ENCODE peak calls at places on chromosomes 4 and X, in four cellular contexts. L, O, H and P are unnamed samples. For H3K4me1, the result is how much of the 10 kb centered on the place peaks cover.

GRCh38 chr4:186078977-186079697 is 10.2 kb downstream of the TLR3 start:
- DNase-seq in L (no peak), O (no peak), H (no peak), P (no peak)

GRCh38 chr4:153787156-153787555 is 1.7 kb downstream of the SFRP2 start:
- DNase-seq in L (no peak), O (no peak), H (no peak), P (no peak)

GRCh38 chrX:10381218-10381617 is 224.4 kb downstream of the CLCN4 start:
- DNase-seq in L (no peak), O (no peak), H (no peak), P (no peak)

GRCh38 chrX:42967681-42968080 is 189.7 kb upstream of the PPP1R2C start:
- DNase-seq in L (no peak), O (no peak), H (no peak), P (no peak)

GRCh38 chr4:70315928-70316327 is 18.9 kb upstream of the CABS1 start:
- DNase-seq in L (no peak), O (no peak), H (no peak), P (no peak)

GRCh38 chrX:37746951-37747350 is 32.9 kb upstream of the CYBB start:
- DNase-seq in L (no peak), O (no peak), H (no peak), P (no peak)

GRCh38 chrX:23704673-23705206 is 37.4 kb downstream of the PRDX4 start:
- DNase-seq in L (no peak), O (no peak), H (no peak), P (no peak)

GRCh38 chrX:153971632-153972367 is at the start of gene HCFC1:
- DNase-seq in L (peak), O (peak), H (peak), P (peak)

GRCh38 chr4:3851211-3851610 is 85.0 kb downstream of the ADRA2C start:
- DNase-seq in L (no peak), O (no peak), H (no peak), P (no peak)

GRCh38 chr4:31557444-31557843 is 837.3 kb downstream of the PCDH7 start:
- DNase-seq in L (no peak), O (no peak), H (no peak), P (no peak)

GRCh38 chr4:26126135-26126718 is 194.6 kb upstream of the RBPJ start:
- DNase-seq in L (no peak), O (no peak), H (no peak), P (no peak)

GRCh38 chr4:74531952-74532794 is 87.2 kb downstream of the AREG start:
- DNase-seq in L (no peak), O (no peak), H (peak), P (no peak)

GRCh38 chr4:140595065-140595464 is 26.3 kb upstream of the UCP1 start:
- DNase-seq in L (no peak), O (no peak), H (peak), P (no peak)

GRCh38 chr4:102449751-102450352 is 51.3 kb upstream of the NFKB1 start:
- DNase-seq in L (no peak), O (no peak), H (peak), P (peak)

DNA sequence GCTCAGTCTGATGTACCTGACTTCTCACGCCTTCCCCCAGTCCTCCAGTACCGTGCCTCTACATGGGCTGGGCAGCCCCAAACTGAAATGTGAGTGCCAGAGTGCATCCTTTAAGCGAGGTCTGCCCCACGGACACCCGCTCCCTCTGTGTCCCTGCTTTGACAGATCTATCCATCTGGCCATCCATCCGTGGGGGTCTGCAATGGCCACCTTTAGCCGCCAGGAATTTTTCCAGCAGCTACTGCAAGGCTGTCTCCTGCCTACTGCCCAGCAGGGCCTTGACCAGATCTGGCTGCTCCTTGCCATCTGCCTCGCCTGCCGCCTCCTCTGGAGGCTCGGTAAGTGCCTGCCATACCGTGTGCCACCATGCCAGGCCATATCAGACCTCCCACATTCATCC is 827 bp downstream of the PORCN start:
- DNase-seq in L (no peak), O (no peak), H (no peak), P (no peak)
- H3K27ac ChIP-seq in L (no peak), O (no peak), H (no peak), P (no peak)

DNA sequence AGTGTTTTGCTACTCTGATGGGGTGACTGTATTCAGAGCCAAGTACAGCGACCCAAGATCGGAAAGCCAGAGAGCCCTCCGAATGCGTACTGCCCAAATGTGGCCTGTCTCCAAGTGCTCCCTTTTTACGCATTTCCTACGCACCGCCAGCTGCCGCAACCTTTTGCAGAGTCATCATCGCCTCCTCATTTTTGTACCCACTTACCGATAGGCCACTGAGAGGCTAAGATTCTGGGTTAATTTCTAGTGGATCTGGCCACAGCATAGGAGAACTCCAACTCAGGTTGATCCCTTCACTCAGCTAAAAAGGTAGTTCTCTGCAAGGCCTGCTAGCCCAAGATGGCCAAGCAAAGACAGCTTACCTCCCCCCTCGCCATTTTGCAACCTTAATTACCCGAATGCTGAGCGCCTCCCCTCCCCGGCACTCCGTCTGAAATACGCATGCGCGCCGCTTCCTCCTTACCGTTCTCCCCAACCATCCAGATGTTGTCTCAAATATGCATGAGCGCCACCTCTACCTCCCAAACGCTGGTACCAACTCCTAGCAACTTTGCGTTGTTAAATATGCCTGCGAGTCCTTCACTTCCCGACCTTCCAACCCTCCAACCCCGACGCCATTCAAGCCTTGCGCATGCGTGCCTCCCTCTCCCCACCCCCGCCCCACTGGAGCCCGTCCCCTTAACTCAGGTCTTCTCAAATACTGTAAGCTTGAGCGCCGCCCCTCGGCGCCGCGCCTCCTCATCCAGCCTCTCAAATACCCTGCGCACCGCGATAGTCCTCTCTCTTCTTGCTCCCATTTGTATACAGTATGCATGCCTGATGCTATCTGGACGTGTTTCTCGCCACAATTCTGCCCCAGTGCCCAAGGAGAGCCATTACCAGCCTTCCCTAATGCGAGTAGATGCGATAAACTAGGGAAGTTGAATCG is 11.8 kb upstream of the ZCCHC13 start:
- DNase-seq in L (peak), O (peak), H (peak), P (peak)
- TF ChIP-seq POLR2A in L (peak), O (peak), H (peak), P (peak)

GRCh38 chrX:120456973-120457372 is 12.1 kb downstream of the LAMP2 start:
- DNase-seq in L (no peak), O (no peak), H (no peak), P (no peak)

GRCh38 chrX:120457766-120458180 is 11.3 kb downstream of the LAMP2 start:
- DNase-seq in L (no peak), O (no peak), H (no peak), P (no peak)

GRCh38 chrX:120463241-120463640 is 5.9 kb downstream of the LAMP2 start:
- DNase-seq in L (no peak), O (no peak), H (peak), P (peak)

GRCh38 chrX:120462370-120462769 is 6.7 kb downstream of the LAMP2 start:
- DNase-seq in L (no peak), O (no peak), H (no peak), P (no peak)

DNA sequence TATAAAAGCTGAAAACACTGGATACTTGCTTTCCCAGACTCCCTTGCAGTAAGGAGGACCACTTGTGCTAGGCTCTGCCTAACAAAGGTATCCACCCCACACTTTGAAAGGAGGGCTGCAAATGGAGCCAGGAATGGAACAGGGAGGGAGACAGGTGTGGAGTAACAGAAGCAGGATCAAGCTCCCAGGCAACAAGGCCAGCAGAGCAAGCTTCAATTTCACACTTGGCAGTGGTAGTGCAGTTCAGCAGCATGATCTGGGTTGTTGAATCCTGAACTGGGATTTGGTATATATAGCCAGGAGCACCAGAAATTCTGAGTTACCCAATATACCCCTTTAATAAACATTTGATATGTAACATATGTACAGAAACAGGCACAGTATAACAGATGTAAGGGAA is 9.8 kb downstream of the LAMP2 start:
- DNase-seq in L (no peak), O (no peak), H (no peak), P (no peak)
- H3K4me1 ChIP-seq in L (under half), O (under half), H (under half), P (under half)

DNA sequence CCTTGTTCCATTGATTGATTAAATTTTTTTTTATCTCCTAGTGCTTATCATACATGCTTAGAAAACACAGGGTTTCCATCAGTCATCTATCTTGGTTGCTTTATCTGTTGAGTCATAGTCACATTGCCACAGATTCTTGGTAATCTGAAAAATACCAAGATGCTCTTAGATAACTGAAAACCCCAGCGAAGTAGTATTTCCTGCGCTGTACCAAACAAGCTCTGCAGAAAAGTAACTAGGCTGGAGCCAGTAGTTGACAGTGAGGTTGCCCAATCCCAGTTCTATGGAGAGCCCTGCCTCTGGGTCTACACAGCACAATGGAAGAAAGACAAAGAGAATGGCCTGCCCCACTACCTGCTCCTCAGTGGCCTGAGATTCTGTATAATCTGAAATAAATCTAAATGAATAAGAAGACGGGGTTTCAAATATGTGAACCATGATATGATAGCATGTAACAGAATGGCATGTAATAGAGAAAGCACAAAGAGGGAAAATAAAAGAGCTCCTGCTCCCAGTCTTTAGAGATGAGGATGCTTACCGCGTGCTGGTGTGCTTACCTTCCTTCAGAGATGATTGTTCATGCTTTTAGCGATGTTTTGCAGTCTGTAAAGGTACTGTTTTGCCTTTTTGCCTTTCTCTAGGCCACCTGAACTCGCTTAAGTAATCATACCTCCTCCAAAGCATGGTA is 55.3 kb upstream of the RAPGEF2 start:
- DNase-seq in L (no peak), O (no peak), H (peak), P (peak)
- H3K27ac ChIP-seq in L (peak), O (no peak), H (no peak), P (no peak)

GRCh38 chr4:7942019-7942556 is 2.4 kb upstream of the AFAP1 start:
- DNase-seq in L (no peak), O (peak), H (no peak), P (no peak)

GRCh38 chr4:7941111-7942018 is 1.7 kb upstream of the AFAP1 start:
- DNase-seq in L (no peak), O (peak), H (no peak), P (no peak)

GRCh38 chr4:7938513-7939376 is 916 bp downstream of the AFAP1 start:
- DNase-seq in L (no peak), O (peak), H (peak), P (peak)

GRCh38 chr4:7936963-7937362 is 2.7 kb downstream of the AFAP1 start:
- DNase-seq in L (no peak), O (no peak), H (no peak), P (no peak)

GRCh38 chr4:7939377-7940108 is at the start of gene AFAP1:
- DNase-seq in L (peak), O (peak), H (peak), P (peak)
- TF ChIP-seq POLR2A in L (peak), O (peak), H (peak), P (peak)

DNA sequence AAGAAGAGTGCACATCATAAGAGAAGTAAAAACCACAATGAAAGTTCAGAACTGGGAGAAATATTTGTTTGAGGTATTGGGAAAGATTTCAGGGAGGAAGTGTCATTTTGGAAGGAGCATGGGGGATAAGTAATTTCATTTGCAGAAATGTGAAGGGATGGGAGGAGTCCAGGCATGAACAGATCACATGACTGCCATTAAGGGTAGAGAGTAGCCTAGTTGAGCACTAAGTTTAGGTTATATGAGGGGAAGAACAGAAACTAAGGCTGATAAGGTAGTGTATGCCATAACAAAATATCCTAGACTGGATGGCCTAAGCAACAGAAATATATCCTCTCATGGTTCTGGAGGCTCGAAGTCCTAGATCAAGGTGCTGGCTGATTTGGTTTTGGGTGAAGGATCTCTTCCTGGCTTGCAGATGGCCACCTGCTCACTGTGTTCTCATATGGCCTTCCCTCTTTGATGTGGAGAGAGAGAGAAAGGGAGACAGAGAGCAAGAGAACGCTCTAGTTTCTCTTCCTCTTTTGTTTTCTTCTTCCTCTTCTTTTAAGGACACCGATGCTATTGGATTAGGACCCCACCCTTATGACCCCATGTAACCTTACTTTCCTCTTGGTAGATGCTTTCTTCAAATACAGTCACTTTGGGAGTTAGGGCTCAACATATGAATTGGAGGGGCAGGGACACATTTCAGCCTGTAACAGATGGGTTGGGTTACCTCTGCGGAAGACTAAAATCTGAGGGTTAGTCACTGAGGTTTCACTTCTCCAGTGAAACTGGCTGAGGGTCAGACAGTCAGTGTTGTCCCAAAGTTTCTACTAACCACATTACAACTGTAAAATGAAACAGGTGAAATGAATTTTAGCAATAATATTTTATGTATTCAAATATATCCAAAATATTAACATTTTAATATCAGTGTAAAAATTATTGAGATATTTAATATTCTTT is 77.9 kb downstream of the EGF start:
- DNase-seq in L (no peak), O (no peak), H (no peak), P (no peak)
- H3K4me1 ChIP-seq in L (under half), O (under half), H (under half), P (under half)

DNA sequence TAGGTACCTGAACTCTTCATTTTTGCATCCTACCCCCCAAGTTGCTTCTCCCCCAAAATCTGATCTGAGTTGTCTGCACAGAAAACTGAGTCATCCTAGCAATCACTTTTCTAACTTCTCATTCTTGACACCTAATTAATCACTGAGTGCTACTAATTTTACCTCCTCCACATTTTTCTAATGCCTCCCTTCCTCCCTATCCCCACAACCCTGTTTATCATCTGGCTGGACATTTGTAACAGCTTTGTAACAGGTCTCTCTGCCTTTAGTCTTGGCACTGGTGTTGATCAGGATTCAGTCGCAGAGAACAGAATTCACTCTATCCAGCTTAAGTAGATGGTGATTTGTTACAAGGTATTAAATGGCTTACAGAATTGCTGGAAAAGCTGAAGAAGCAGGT is 303.9 kb upstream of the GATB start:
- DNase-seq in L (no peak), O (no peak), H (no peak), P (no peak)
- H3K27ac ChIP-seq in L (no peak), O (no peak), H (no peak), P (no peak)

DNA sequence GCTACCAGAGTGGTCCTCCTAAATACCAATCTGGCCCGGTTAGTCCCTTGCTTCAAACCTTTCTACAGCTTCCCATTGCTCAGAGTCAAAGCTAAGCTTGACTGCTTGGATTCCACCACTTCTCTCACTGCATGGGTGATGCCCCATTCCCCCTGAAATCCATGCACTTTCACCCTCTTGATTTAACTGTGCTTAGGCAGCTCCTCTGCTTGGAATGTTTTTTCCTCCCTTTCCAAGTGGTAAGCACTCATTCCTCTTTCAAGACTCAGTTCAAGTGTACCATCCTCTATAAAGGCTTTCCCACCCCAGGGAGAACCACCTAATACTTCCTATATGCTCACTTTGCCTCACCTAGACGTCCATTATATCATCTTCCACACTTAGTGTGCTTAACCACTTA is 49.1 kb downstream of the SMC1A start:
- DNase-seq in L (no peak), O (no peak), H (no peak), P (no peak)
- TF ChIP-seq POLR2A in L (no peak), O (no peak), H (no peak), P (no peak)

GRCh38 chrX:48711929-48712505 is 15.5 kb downstream of the SUV39H1 start:
- DNase-seq in L (no peak), O (no peak), H (no peak), P (no peak)
- H3K4me1 ChIP-seq in L (under half), O (under half), H (under half), P (under half)